ENCODE peak calls at places on chromosome 20, in seven cellular contexts. E is sigmoid colon, N is suprapubic skin, G is adrenal gland, K is HCT116, R is GM12878, I is H54. T is an unnamed sample.

GRCh38 chr20:36645998-36646397 is at the start of gene SLA2:
- DNase-seq in E (no peak), N (no peak), G (no peak), K (no peak), R (no peak), I (no peak), T (no peak)

GRCh38 chr20:5008743-5009142 is 7.4 kb upstream of the SLC23A2 start:
- DNase-seq in E (no peak), N (no peak), G (no peak), K (no peak), R (no peak), I (no peak), T (no peak)

GRCh38 chr20:1900321-1900791 is 5.1 kb downstream of the SIRPA start:
- DNase-seq in E (peak; percentile 89), N (no peak), G (peak; percentile 86), K (peak; percentile 68), R (no peak), I (peak; percentile 84), T (no peak)

GRCh38 chr20:12241065-12241464 is 323.4 kb downstream of the BTBD3 start:
- DNase-seq in E (no peak), N (no peak), G (no peak), K (no peak), R (no peak), I (no peak), T (peak; percentile 36)

GRCh38 chr20:22904905-22905304 is 130.2 kb upstream of the SSTR4 start:
- DNase-seq in E (no peak), N (no peak), G (no peak), K (no peak), R (no peak), I (no peak), T (no peak)

GRCh38 chr20:44426879-44427785 is 48.5 kb upstream of the TTPAL start:
- DNase-seq in E (no peak), N (no peak), G (no peak), K (no peak), R (no peak), I (no peak), T (no peak)

GRCh38 chr20:49647509-49647908 is 66.2 kb downstream of the B4GALT5 start:
- DNase-seq in E (no peak), N (no peak), G (no peak), K (no peak), R (no peak), I (no peak), T (no peak)

GRCh38 chr20:62308102-62308822 is 5.5 kb downstream of the ADRM1 start:
- DNase-seq in E (no peak), N (no peak), G (peak; percentile 78), K (no peak), R (no peak), I (no peak), T (peak; percentile 44)

GRCh38 chr20:41356951-41357350 is 9.7 kb downstream of the EMILIN3 start:
- DNase-seq in E (no peak), N (no peak), G (no peak), K (no peak), R (no peak), I (no peak), T (no peak)

GRCh38 chr20:402496-402885 is 5.6 kb upstream of the RBCK1 start:
- DNase-seq in E (no peak), N (no peak), G (no peak), K (no peak), R (no peak), I (no peak), T (no peak)

GRCh38 chr20:61745397-61746146 is 320.1 kb downstream of the TAF4 start:
- DNase-seq in E (no peak), N (no peak), G (no peak), K (no peak), R (no peak), I (no peak), T (no peak)

GRCh38 chr20:43563429-43563828 is 4.6 kb downstream of the SGK2 start:
- DNase-seq in E (no peak), N (no peak), G (no peak), K (no peak), R (no peak), I (no peak), T (no peak)

GRCh38 chr20:13610205-13610604 is 28.5 kb downstream of the TASP1 start:
- DNase-seq in E (no peak), N (no peak), G (no peak), K (no peak), R (no peak), I (no peak), T (no peak)

GRCh38 chr20:59175861-59176260 is 12.2 kb downstream of the ZNF831 start:
- DNase-seq in E (no peak), N (no peak), G (no peak), K (no peak), R (no peak), I (no peak), T (no peak)

GRCh38 chr20:41645372-41645771 is 27.2 kb upstream of the CHD6 start:
- DNase-seq in E (no peak), N (no peak), G (no peak), K (no peak), R (no peak), I (no peak), T (peak; percentile 71)

GRCh38 chr20:44166477-44166876 is 20.5 kb downstream of the JPH2 start:
- DNase-seq in E (no peak), N (no peak), G (peak; percentile 62), K (no peak), R (no peak), I (peak; percentile 50), T (no peak)

DNA sequence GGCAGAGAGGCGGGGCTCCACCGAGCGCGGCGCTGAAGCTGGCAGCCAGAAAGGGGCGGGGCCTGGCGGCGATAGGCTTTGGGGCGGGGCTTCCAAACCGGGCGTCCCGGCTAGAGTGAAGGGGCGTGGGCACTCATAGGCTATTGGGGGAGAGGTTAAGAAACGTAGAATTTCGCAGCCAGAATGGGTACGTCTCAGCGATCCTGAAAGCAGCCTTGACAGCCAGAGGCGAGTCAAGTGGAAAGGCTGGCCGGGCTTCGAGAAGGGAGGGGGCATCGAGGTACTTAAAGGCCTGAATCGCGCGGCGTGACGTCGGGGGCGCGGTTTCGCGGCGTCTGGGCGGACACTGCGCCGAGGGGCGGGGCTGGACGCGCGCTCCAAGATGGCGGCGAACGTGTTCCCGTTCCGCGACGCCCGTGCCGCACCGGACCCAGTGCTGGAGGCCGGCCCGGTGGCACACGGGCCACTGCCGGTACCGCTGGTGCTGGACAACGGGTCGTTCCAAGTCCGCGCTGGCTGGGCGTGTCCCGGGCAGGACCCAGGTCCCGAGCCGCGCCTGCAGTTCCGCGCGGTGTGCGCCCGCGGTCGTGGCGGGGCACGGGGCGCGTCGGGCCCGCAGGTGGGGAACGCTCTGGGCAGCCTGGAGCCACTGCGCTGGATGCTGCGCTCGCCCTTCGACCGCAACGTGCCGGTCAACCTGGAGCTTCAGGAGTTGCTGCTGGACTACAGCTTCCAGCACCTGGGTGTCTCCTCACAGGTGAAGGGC is at the start of gene ACTR5:
- DNase-seq in E (peak; percentile 95), N (peak; percentile 95), G (peak; percentile 95), K (peak; percentile 74), R (peak; percentile 76), I (peak; percentile 89), T (peak; percentile 91)
- TF ChIP-seq POLR2A in E (no peak), N (peak; percentile 15), G (peak; percentile 51), K (peak; percentile 35), R (peak; percentile 94), I (peak; percentile 95), T (peak; percentile 41)

DNA sequence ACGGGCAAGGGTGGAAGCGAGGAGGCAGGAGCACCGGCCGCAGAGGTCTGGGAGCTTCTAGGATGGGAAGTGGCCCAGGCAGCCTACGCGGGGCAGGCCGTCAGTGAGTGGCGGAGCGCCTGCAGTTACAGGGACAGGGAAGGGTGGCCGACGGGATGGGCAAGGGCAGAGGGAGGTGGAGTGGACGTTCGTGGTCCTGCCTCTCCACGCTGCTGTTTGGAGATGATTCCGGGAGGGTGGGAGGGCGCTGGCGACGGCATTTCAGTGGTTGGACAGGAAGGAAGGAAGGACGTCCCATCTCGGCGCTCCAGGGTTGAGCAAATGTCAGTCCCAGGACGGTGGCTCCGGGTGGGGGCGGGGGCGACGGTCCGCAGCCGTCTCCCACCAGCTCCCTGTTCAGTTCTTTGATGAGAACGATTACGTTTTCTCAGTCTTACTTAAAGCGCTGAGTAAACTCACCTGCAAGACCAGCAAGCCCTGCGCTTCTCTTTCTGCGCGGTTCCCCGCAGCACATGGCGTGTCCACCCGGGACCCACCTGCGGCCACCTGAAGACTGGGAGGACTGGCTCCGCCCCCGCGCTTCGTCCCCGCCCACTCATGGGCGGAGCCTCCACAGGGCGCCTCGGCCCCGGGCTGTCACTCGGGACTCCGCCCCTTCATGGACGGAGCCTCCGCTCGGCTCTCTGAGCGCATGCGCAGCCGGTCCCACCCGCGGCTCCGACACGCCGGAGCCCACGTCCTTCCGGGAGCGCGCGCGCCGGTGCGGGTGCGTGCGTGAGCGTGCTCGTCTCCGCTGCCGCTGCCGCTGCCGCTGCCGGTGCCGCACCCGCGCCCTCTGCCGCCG is at the start of gene DNAJC5:
- DNase-seq in E (peak; percentile 97), N (peak; percentile 96), G (peak; percentile 97), K (peak; percentile 85), R (peak; percentile 72), I (peak; percentile 100), T (peak; percentile 94)
- TF ChIP-seq POLR2A in E (no peak), N (peak; percentile 14), G (peak; percentile 68), K (no peak), R (peak; percentile 65), I (peak; percentile 78), T (peak; percentile 77)

GRCh38 chr20:35284267-35284991 is at the start of gene EIF6:
- DNase-seq in E (peak; percentile 89), N (peak; percentile 91), G (peak; percentile 90), K (peak; percentile 79), R (peak; percentile 36), I (peak; percentile 90), T (peak; percentile 40)
- TF ChIP-seq POLR2A in E (no peak), N (no peak), G (no peak), K (peak; percentile 57), R (peak; percentile 63), I (peak; percentile 63), T (peak; percentile 11)

DNA sequence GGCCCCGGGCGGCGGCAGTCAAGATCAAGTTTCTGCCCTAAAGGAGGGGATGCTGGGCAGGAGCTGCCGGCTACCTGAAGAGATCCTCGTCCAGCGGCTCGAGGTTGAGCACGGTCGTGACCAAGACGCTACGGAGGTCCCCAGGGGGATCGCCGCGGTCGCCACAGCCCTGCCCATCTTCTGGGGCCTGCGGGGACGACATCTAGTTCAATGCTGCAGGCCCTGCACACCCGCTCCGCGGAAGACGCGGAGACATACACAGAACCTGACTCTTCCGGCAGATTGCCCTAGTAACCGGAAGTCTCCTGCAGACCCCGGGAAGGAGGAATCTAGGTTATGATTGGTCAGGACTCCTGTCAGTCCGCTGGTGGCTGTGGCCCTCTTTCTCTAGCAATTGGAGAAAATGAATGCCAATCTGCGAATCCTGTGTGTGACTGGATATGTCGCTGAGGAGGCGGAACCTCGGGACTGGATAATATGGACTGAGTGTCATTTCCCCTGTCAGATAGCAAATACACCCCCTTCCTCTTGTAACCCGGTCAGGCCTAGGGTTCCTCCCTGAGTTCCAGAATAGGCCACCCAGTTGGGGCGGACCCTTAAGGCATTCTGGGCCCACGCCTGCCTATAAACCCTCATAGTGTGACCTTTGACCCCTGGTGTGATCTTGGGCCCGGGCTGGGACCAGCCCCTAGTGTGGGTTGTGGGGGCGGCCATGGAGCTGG is at the start of the genes ACOT8 and ZSWIM3:
- DNase-seq in E (peak; percentile 99), N (peak; percentile 97), G (peak; percentile 100), K (peak; percentile 100), R (peak; percentile 100), I (peak; percentile 99), T (peak; percentile 100)
- TF ChIP-seq POLR2A in E (peak; percentile 54), N (peak; percentile 78), G (peak; percentile 78), K (peak; percentile 75), R (peak; percentile 91), I (peak; percentile 91), T (peak; percentile 39)

GRCh38 chr20:45817652-45818194 is 5.3 kb downstream of the UBE2C start:
- DNase-seq in E (no peak), N (no peak), G (no peak), K (no peak), R (no peak), I (no peak), T (no peak)
- TF ChIP-seq POLR2A in E (no peak), N (no peak), G (no peak), K (peak; percentile 16), R (no peak), I (no peak), T (no peak)

T was measured in prostate gland.